ENCODE peak calls at places on chromosomes 5 and 9, in ten cellular contexts. One of them, this sample, is unnamed.

GRCh38 chr5:157459715-157460599 is at the start of gene NIPAL4:
- DNase-seq in lower lobe of right lung: no peak
- DNase-seq in foreskin fibroblast: no peak
- DNase-seq in kidney epithelial cell: no peak
- DNase-seq in T47D: peak
- DNase-seq in choroid plexus epithelial cell: peak
- DNase-seq in stimulated activated CD4-positive, alpha-beta T cell treated with anti-CD3 and anti-CD28 coated beads, Interleukin-2, amount 100 ng/mL, for 48 hours: peak
- DNase-seq in activated T-cell treated with anti-CD3 and anti-CD28 coated beads for 4 hours: peak
- DNase-seq in NCI-H345: peak
- DNase-seq in cardiac muscle cell: peak
- DNase-seq in this sample: no peak

GRCh38 chr5:53814819-53815218 is 254.4 kb downstream of the NDUFS4 start:
- DNase-seq in lower lobe of right lung: no peak
- DNase-seq in foreskin fibroblast: no peak
- DNase-seq in kidney epithelial cell: no peak
- DNase-seq in T47D: no peak
- DNase-seq in choroid plexus epithelial cell: no peak
- DNase-seq in stimulated activated CD4-positive, alpha-beta T cell treated with anti-CD3 and anti-CD28 coated beads, Interleukin-2, amount 100 ng/mL, for 48 hours: no peak
- DNase-seq in activated T-cell treated with anti-CD3 and anti-CD28 coated beads for 4 hours: no peak
- DNase-seq in NCI-H345: no peak
- DNase-seq in cardiac muscle cell: no peak
- DNase-seq in this sample: no peak

GRCh38 chr9:111038336-111039202 is at the start of gene LPAR1:
- DNase-seq in lower lobe of right lung: peak
- DNase-seq in foreskin fibroblast: peak
- DNase-seq in kidney epithelial cell: no peak
- DNase-seq in T47D: peak
- DNase-seq in choroid plexus epithelial cell: peak
- DNase-seq in stimulated activated CD4-positive, alpha-beta T cell treated with anti-CD3 and anti-CD28 coated beads, Interleukin-2, amount 100 ng/mL, for 48 hours: no peak
- DNase-seq in activated T-cell treated with anti-CD3 and anti-CD28 coated beads for 4 hours: no peak
- DNase-seq in NCI-H345: no peak
- DNase-seq in cardiac muscle cell: peak
- DNase-seq in this sample: peak

GRCh38 chr9:96045811-96046210 is 170.3 kb downstream of the ERCC6L2 start:
- DNase-seq in lower lobe of right lung: no peak
- DNase-seq in foreskin fibroblast: no peak
- DNase-seq in kidney epithelial cell: no peak
- DNase-seq in T47D: no peak
- DNase-seq in choroid plexus epithelial cell: no peak
- DNase-seq in stimulated activated CD4-positive, alpha-beta T cell treated with anti-CD3 and anti-CD28 coated beads, Interleukin-2, amount 100 ng/mL, for 48 hours: no peak
- DNase-seq in activated T-cell treated with anti-CD3 and anti-CD28 coated beads for 4 hours: no peak
- DNase-seq in NCI-H345: no peak
- DNase-seq in cardiac muscle cell: no peak
- DNase-seq in this sample: no peak

GRCh38 chr5:126138475-126139005 is 284.7 kb upstream of the GRAMD2B start:
- DNase-seq in lower lobe of right lung: no peak
- DNase-seq in foreskin fibroblast: peak
- DNase-seq in kidney epithelial cell: peak
- DNase-seq in T47D: peak
- DNase-seq in choroid plexus epithelial cell: peak
- DNase-seq in stimulated activated CD4-positive, alpha-beta T cell treated with anti-CD3 and anti-CD28 coated beads, Interleukin-2, amount 100 ng/mL, for 48 hours: no peak
- DNase-seq in activated T-cell treated with anti-CD3 and anti-CD28 coated beads for 4 hours: no peak
- DNase-seq in NCI-H345: peak
- DNase-seq in cardiac muscle cell: peak
- DNase-seq in this sample: no peak

GRCh38 chr9:84338792-84339191 is 1.8 kb downstream of the SLC28A3 start:
- DNase-seq in lower lobe of right lung: no peak
- DNase-seq in foreskin fibroblast: no peak
- DNase-seq in kidney epithelial cell: no peak
- DNase-seq in T47D: no peak
- DNase-seq in choroid plexus epithelial cell: no peak
- DNase-seq in stimulated activated CD4-positive, alpha-beta T cell treated with anti-CD3 and anti-CD28 coated beads, Interleukin-2, amount 100 ng/mL, for 48 hours: no peak
- DNase-seq in activated T-cell treated with anti-CD3 and anti-CD28 coated beads for 4 hours: no peak
- DNase-seq in NCI-H345: no peak
- DNase-seq in cardiac muscle cell: no peak
- DNase-seq in this sample: no peak

GRCh38 chr5:97098864-97099454 is 43.5 kb downstream of the LIX1 start:
- DNase-seq in lower lobe of right lung: no peak
- DNase-seq in foreskin fibroblast: no peak
- DNase-seq in kidney epithelial cell: no peak
- DNase-seq in T47D: no peak
- DNase-seq in choroid plexus epithelial cell: peak
- DNase-seq in stimulated activated CD4-positive, alpha-beta T cell treated with anti-CD3 and anti-CD28 coated beads, Interleukin-2, amount 100 ng/mL, for 48 hours: no peak
- DNase-seq in activated T-cell treated with anti-CD3 and anti-CD28 coated beads for 4 hours: no peak
- DNase-seq in NCI-H345: no peak
- DNase-seq in cardiac muscle cell: peak
- DNase-seq in this sample: no peak

GRCh38 chr9:72356019-72356653 is 8.9 kb downstream of the ZFAND5 start:
- DNase-seq in lower lobe of right lung: no peak
- DNase-seq in foreskin fibroblast: peak
- DNase-seq in kidney epithelial cell: no peak
- DNase-seq in T47D: no peak
- DNase-seq in choroid plexus epithelial cell: peak
- DNase-seq in stimulated activated CD4-positive, alpha-beta T cell treated with anti-CD3 and anti-CD28 coated beads, Interleukin-2, amount 100 ng/mL, for 48 hours: no peak
- DNase-seq in activated T-cell treated with anti-CD3 and anti-CD28 coated beads for 4 hours: no peak
- DNase-seq in NCI-H345: no peak
- DNase-seq in cardiac muscle cell: no peak
- DNase-seq in this sample: no peak

GRCh38 chr9:131402738-131403492 is 9.0 kb downstream of the PRRC2B start:
- DNase-seq in lower lobe of right lung: peak
- DNase-seq in foreskin fibroblast: peak
- DNase-seq in kidney epithelial cell: peak
- DNase-seq in T47D: peak
- DNase-seq in choroid plexus epithelial cell: peak
- DNase-seq in stimulated activated CD4-positive, alpha-beta T cell treated with anti-CD3 and anti-CD28 coated beads, Interleukin-2, amount 100 ng/mL, for 48 hours: no peak
- DNase-seq in activated T-cell treated with anti-CD3 and anti-CD28 coated beads for 4 hours: no peak
- DNase-seq in NCI-H345: peak
- DNase-seq in cardiac muscle cell: no peak
- DNase-seq in this sample: peak

GRCh38 chr5:50694027-50694590 is 27.7 kb downstream of the PARP8 start:
- DNase-seq in lower lobe of right lung: no peak
- DNase-seq in foreskin fibroblast: no peak
- DNase-seq in kidney epithelial cell: no peak
- DNase-seq in T47D: no peak
- DNase-seq in choroid plexus epithelial cell: peak
- DNase-seq in stimulated activated CD4-positive, alpha-beta T cell treated with anti-CD3 and anti-CD28 coated beads, Interleukin-2, amount 100 ng/mL, for 48 hours: no peak
- DNase-seq in activated T-cell treated with anti-CD3 and anti-CD28 coated beads for 4 hours: no peak
- DNase-seq in NCI-H345: no peak
- DNase-seq in cardiac muscle cell: no peak
- DNase-seq in this sample: no peak

GRCh38 chr9:119898316-119898715 is 529.1 kb upstream of the BRINP1 start:
- DNase-seq in lower lobe of right lung: no peak
- DNase-seq in foreskin fibroblast: no peak
- DNase-seq in kidney epithelial cell: no peak
- DNase-seq in T47D: no peak
- DNase-seq in choroid plexus epithelial cell: no peak
- DNase-seq in stimulated activated CD4-positive, alpha-beta T cell treated with anti-CD3 and anti-CD28 coated beads, Interleukin-2, amount 100 ng/mL, for 48 hours: no peak
- DNase-seq in activated T-cell treated with anti-CD3 and anti-CD28 coated beads for 4 hours: no peak
- DNase-seq in NCI-H345: no peak
- DNase-seq in cardiac muscle cell: no peak
- DNase-seq in this sample: no peak

GRCh38 chr9:104412238-104412637 is 91.8 kb upstream of the OR13F1 start:
- DNase-seq in lower lobe of right lung: no peak
- DNase-seq in foreskin fibroblast: no peak
- DNase-seq in kidney epithelial cell: no peak
- DNase-seq in T47D: peak
- DNase-seq in choroid plexus epithelial cell: peak
- DNase-seq in stimulated activated CD4-positive, alpha-beta T cell treated with anti-CD3 and anti-CD28 coated beads, Interleukin-2, amount 100 ng/mL, for 48 hours: no peak
- DNase-seq in activated T-cell treated with anti-CD3 and anti-CD28 coated beads for 4 hours: no peak
- DNase-seq in NCI-H345: no peak
- DNase-seq in cardiac muscle cell: no peak
- DNase-seq in this sample: no peak

GRCh38 chr9:33785914-33786313 is 9.4 kb upstream of the PRSS3 start:
- DNase-seq in lower lobe of right lung: no peak
- DNase-seq in foreskin fibroblast: no peak
- DNase-seq in kidney epithelial cell: no peak
- DNase-seq in T47D: peak
- DNase-seq in choroid plexus epithelial cell: peak
- DNase-seq in stimulated activated CD4-positive, alpha-beta T cell treated with anti-CD3 and anti-CD28 coated beads, Interleukin-2, amount 100 ng/mL, for 48 hours: no peak
- DNase-seq in activated T-cell treated with anti-CD3 and anti-CD28 coated beads for 4 hours: no peak
- DNase-seq in NCI-H345: no peak
- DNase-seq in cardiac muscle cell: no peak
- DNase-seq in this sample: peak

GRCh38 chr9:133520121-133520835 is 4.5 kb downstream of the MYMK start:
- DNase-seq in lower lobe of right lung: no peak
- DNase-seq in foreskin fibroblast: no peak
- DNase-seq in kidney epithelial cell: no peak
- DNase-seq in T47D: no peak
- DNase-seq in choroid plexus epithelial cell: no peak
- DNase-seq in stimulated activated CD4-positive, alpha-beta T cell treated with anti-CD3 and anti-CD28 coated beads, Interleukin-2, amount 100 ng/mL, for 48 hours: no peak
- DNase-seq in activated T-cell treated with anti-CD3 and anti-CD28 coated beads for 4 hours: no peak
- DNase-seq in NCI-H345: no peak
- DNase-seq in cardiac muscle cell: no peak
- DNase-seq in this sample: no peak

GRCh38 chr9:100591639-100592412 is 13.9 kb downstream of the CAVIN4 start:
- DNase-seq in lower lobe of right lung: no peak
- DNase-seq in foreskin fibroblast: no peak
- DNase-seq in kidney epithelial cell: no peak
- DNase-seq in T47D: no peak
- DNase-seq in choroid plexus epithelial cell: no peak
- DNase-seq in stimulated activated CD4-positive, alpha-beta T cell treated with anti-CD3 and anti-CD28 coated beads, Interleukin-2, amount 100 ng/mL, for 48 hours: no peak
- DNase-seq in activated T-cell treated with anti-CD3 and anti-CD28 coated beads for 4 hours: no peak
- DNase-seq in NCI-H345: no peak
- DNase-seq in cardiac muscle cell: no peak
- DNase-seq in this sample: no peak

GRCh38 chr9:130341839-130342713 is 76.5 kb downstream of the HMCN2 start:
- DNase-seq in lower lobe of right lung: no peak
- DNase-seq in foreskin fibroblast: no peak
- DNase-seq in kidney epithelial cell: no peak
- DNase-seq in T47D: no peak
- DNase-seq in choroid plexus epithelial cell: no peak
- DNase-seq in stimulated activated CD4-positive, alpha-beta T cell treated with anti-CD3 and anti-CD28 coated beads, Interleukin-2, amount 100 ng/mL, for 48 hours: no peak
- DNase-seq in activated T-cell treated with anti-CD3 and anti-CD28 coated beads for 4 hours: no peak
- DNase-seq in NCI-H345: no peak
- DNase-seq in cardiac muscle cell: no peak
- DNase-seq in this sample: no peak

GRCh38 chr5:123819818-123820217 is 307.8 kb downstream of the CSNK1G3 start:
- DNase-seq in lower lobe of right lung: no peak
- DNase-seq in foreskin fibroblast: peak
- DNase-seq in kidney epithelial cell: no peak
- DNase-seq in T47D: peak
- DNase-seq in choroid plexus epithelial cell: peak
- DNase-seq in stimulated activated CD4-positive, alpha-beta T cell treated with anti-CD3 and anti-CD28 coated beads, Interleukin-2, amount 100 ng/mL, for 48 hours: no peak
- DNase-seq in activated T-cell treated with anti-CD3 and anti-CD28 coated beads for 4 hours: no peak
- DNase-seq in NCI-H345: no peak
- DNase-seq in cardiac muscle cell: no peak
- DNase-seq in this sample: no peak

GRCh38 chr9:20043461-20043860 is 254.6 kb upstream of the SLC24A2 start:
- DNase-seq in lower lobe of right lung: no peak
- DNase-seq in foreskin fibroblast: peak
- DNase-seq in kidney epithelial cell: no peak
- DNase-seq in T47D: no peak
- DNase-seq in choroid plexus epithelial cell: peak
- DNase-seq in stimulated activated CD4-positive, alpha-beta T cell treated with anti-CD3 and anti-CD28 coated beads, Interleukin-2, amount 100 ng/mL, for 48 hours: no peak
- DNase-seq in activated T-cell treated with anti-CD3 and anti-CD28 coated beads for 4 hours: no peak
- DNase-seq in NCI-H345: no peak
- DNase-seq in cardiac muscle cell: no peak
- DNase-seq in this sample: no peak

GRCh38 chr5:89584339-89584956 is 701.5 kb upstream of the MEF2C start:
- DNase-seq in lower lobe of right lung: no peak
- DNase-seq in foreskin fibroblast: peak
- DNase-seq in kidney epithelial cell: peak
- DNase-seq in T47D: no peak
- DNase-seq in choroid plexus epithelial cell: peak
- DNase-seq in stimulated activated CD4-positive, alpha-beta T cell treated with anti-CD3 and anti-CD28 coated beads, Interleukin-2, amount 100 ng/mL, for 48 hours: no peak
- DNase-seq in activated T-cell treated with anti-CD3 and anti-CD28 coated beads for 4 hours: no peak
- DNase-seq in NCI-H345: peak
- DNase-seq in cardiac muscle cell: no peak
- DNase-seq in this sample: no peak

GRCh38 chr9:82035332-82035731 is 46.8 kb downstream of the SPATA31D1 start:
- DNase-seq in lower lobe of right lung: no peak
- DNase-seq in foreskin fibroblast: no peak
- DNase-seq in kidney epithelial cell: no peak
- DNase-seq in T47D: no peak
- DNase-seq in choroid plexus epithelial cell: no peak
- DNase-seq in stimulated activated CD4-positive, alpha-beta T cell treated with anti-CD3 and anti-CD28 coated beads, Interleukin-2, amount 100 ng/mL, for 48 hours: no peak
- DNase-seq in activated T-cell treated with anti-CD3 and anti-CD28 coated beads for 4 hours: no peak
- DNase-seq in NCI-H345: no peak
- DNase-seq in cardiac muscle cell: no peak
- DNase-seq in this sample: no peak

GRCh38 chr9:131500939-131501541 is 1.7 kb upstream of the POMT1 start:
- DNase-seq in lower lobe of right lung: no peak
- DNase-seq in foreskin fibroblast: peak
- DNase-seq in kidney epithelial cell: peak
- DNase-seq in T47D: peak
- DNase-seq in choroid plexus epithelial cell: peak
- DNase-seq in stimulated activated CD4-positive, alpha-beta T cell treated with anti-CD3 and anti-CD28 coated beads, Interleukin-2, amount 100 ng/mL, for 48 hours: peak
- DNase-seq in activated T-cell treated with anti-CD3 and anti-CD28 coated beads for 4 hours: peak
- DNase-seq in NCI-H345: no peak
- DNase-seq in cardiac muscle cell: no peak
- DNase-seq in this sample: no peak

GRCh38 chr5:154442801-154443200 is 3.0 kb upstream of the SAP30L start:
- DNase-seq in lower lobe of right lung: no peak
- DNase-seq in foreskin fibroblast: no peak
- DNase-seq in kidney epithelial cell: no peak
- DNase-seq in T47D: no peak
- DNase-seq in choroid plexus epithelial cell: no peak
- DNase-seq in stimulated activated CD4-positive, alpha-beta T cell treated with anti-CD3 and anti-CD28 coated beads, Interleukin-2, amount 100 ng/mL, for 48 hours: no peak
- DNase-seq in activated T-cell treated with anti-CD3 and anti-CD28 coated beads for 4 hours: no peak
- DNase-seq in NCI-H345: no peak
- DNase-seq in cardiac muscle cell: no peak
- DNase-seq in this sample: no peak

GRCh38 chr5:40043916-40044315 is 619.1 kb upstream of the DAB2 start:
- DNase-seq in lower lobe of right lung: no peak
- DNase-seq in foreskin fibroblast: peak
- DNase-seq in kidney epithelial cell: no peak
- DNase-seq in T47D: no peak
- DNase-seq in choroid plexus epithelial cell: peak
- DNase-seq in stimulated activated CD4-positive, alpha-beta T cell treated with anti-CD3 and anti-CD28 coated beads, Interleukin-2, amount 100 ng/mL, for 48 hours: no peak
- DNase-seq in activated T-cell treated with anti-CD3 and anti-CD28 coated beads for 4 hours: no peak
- DNase-seq in NCI-H345: no peak
- DNase-seq in cardiac muscle cell: no peak
- DNase-seq in this sample: no peak

GRCh38 chr5:1343931-1344901 is 683 bp downstream of the CLPTM1L start:
- DNase-seq in lower lobe of right lung: no peak
- DNase-seq in foreskin fibroblast: no peak
- DNase-seq in kidney epithelial cell: no peak
- DNase-seq in T47D: no peak
- DNase-seq in choroid plexus epithelial cell: peak
- DNase-seq in stimulated activated CD4-positive, alpha-beta T cell treated with anti-CD3 and anti-CD28 coated beads, Interleukin-2, amount 100 ng/mL, for 48 hours: peak
- DNase-seq in activated T-cell treated with anti-CD3 and anti-CD28 coated beads for 4 hours: no peak
- DNase-seq in NCI-H345: no peak
- DNase-seq in cardiac muscle cell: peak
- DNase-seq in this sample: no peak

This sample was measured in testis.